ENCODE peak calls at places on chromosome 18, in four cellular contexts. One of them, this sample, is unnamed.

GRCh38 chr18:45627204-45627526 is 11.9 kb downstream of the SLC14A2 start:
- DNase-seq in nephron progenitor cell: peak
- DNase-seq in T-helper 2 cell: no peak
- DNase-seq in CD4-positive, alpha-beta T cell: no peak
- DNase-seq in this sample: no peak

GRCh38 chr18:49933530-49933929 is 120.2 kb upstream of the ACAA2 start:
- DNase-seq in nephron progenitor cell: no peak
- DNase-seq in CD4-positive, alpha-beta T cell: no peak
- DNase-seq in T-helper 2 cell: no peak
- DNase-seq in this sample: no peak

GRCh38 chr18:58580078-58580477 is 48.8 kb downstream of the ALPK2 start:
- DNase-seq in T-helper 2 cell: no peak
- DNase-seq in CD4-positive, alpha-beta T cell: no peak
- DNase-seq in nephron progenitor cell: no peak
- DNase-seq in this sample: no peak

GRCh38 chr18:7872569-7872968 is 305.5 kb downstream of the PTPRM start:
- DNase-seq in T-helper 2 cell: no peak
- DNase-seq in nephron progenitor cell: no peak
- DNase-seq in CD4-positive, alpha-beta T cell: no peak
- DNase-seq in this sample: no peak

GRCh38 chr18:48669991-48670750 is 131.3 kb downstream of the CTIF start:
- DNase-seq in T-helper 2 cell: no peak
- DNase-seq in CD4-positive, alpha-beta T cell: no peak
- DNase-seq in nephron progenitor cell: no peak
- DNase-seq in this sample: no peak

GRCh38 chr18:10927290-10927979 is 221.9 kb downstream of the PIEZO2 start:
- DNase-seq in nephron progenitor cell: no peak
- DNase-seq in T-helper 2 cell: no peak
- DNase-seq in CD4-positive, alpha-beta T cell: no peak
- DNase-seq in this sample: no peak

GRCh38 chr18:26656944-26657536 is 108.7 kb upstream of the KCTD1 start:
- DNase-seq in T-helper 2 cell: no peak
- DNase-seq in nephron progenitor cell: peak
- DNase-seq in CD4-positive, alpha-beta T cell: no peak
- DNase-seq in this sample: no peak

GRCh38 chr18:78786776-78787175 is 192.8 kb upstream of the SALL3 start:
- DNase-seq in CD4-positive, alpha-beta T cell: no peak
- DNase-seq in T-helper 2 cell: no peak
- DNase-seq in nephron progenitor cell: no peak
- DNase-seq in this sample: no peak

GRCh38 chr18:60053747-60054304 is 154.0 kb downstream of the PMAIP1 start:
- DNase-seq in T-helper 2 cell: no peak
- DNase-seq in nephron progenitor cell: no peak
- DNase-seq in CD4-positive, alpha-beta T cell: no peak
- DNase-seq in this sample: no peak

GRCh38 chr18:11962586-11962985 is 18.7 kb upstream of the IMPA2 start:
- DNase-seq in CD4-positive, alpha-beta T cell: no peak
- DNase-seq in nephron progenitor cell: no peak
- DNase-seq in T-helper 2 cell: no peak
- DNase-seq in this sample: no peak

GRCh38 chr18:70422061-70422965 is 133.5 kb downstream of the SOCS6 start:
- DNase-seq in nephron progenitor cell: peak
- DNase-seq in T-helper 2 cell: no peak
- DNase-seq in CD4-positive, alpha-beta T cell: no peak
- DNase-seq in this sample: no peak

GRCh38 chr18:46152436-46152807 is 48.2 kb downstream of the HAUS1 start:
- DNase-seq in nephron progenitor cell: peak
- DNase-seq in CD4-positive, alpha-beta T cell: no peak
- DNase-seq in T-helper 2 cell: no peak
- DNase-seq in this sample: no peak

GRCh38 chr18:31581498-31582197 is 10.0 kb upstream of the TTR start:
- DNase-seq in nephron progenitor cell: no peak
- DNase-seq in CD4-positive, alpha-beta T cell: no peak
- DNase-seq in T-helper 2 cell: no peak
- DNase-seq in this sample: no peak

This sample was measured in stimulated activated effector memory CD8-positive, alpha-beta T cell treated with anti-CD3 and anti-CD28 coated beads, Interleukin-12 subunit alpha, Interleukin-12 subunit beta, amount 100 ng/mL, for 72 hours.